ENCODE peak calls at places on chromosomes 2 and 18, in six cellular contexts. U is neural progenitor cell, X is thyroid gland, I is endodermal cell, N is SJSA1, A is GM23248. K is an unnamed sample. For H3K27me3 and H3K9me3, the result is how much of the 10 kb centered on the place peaks cover.

GRCh38 chr2:120278901-120279300 is 26.2 kb downstream of the RALB start:
- DNase-seq in N (no peak), I (no peak), A (no peak), X (no peak), U (peak), K (no peak)

GRCh38 chr2:207334631-207335371 is 169.1 kb upstream of the KLF7 start:
- DNase-seq in I (peak), U (peak), X (peak), A (peak), N (peak), K (peak)

GRCh38 chr2:54435325-54435724 is 20.8 kb upstream of the SPTBN1 start:
- DNase-seq in I (no peak), A (no peak), U (no peak), N (no peak), X (no peak), K (no peak)

GRCh38 chr2:15159751-15160177 is 401.4 kb downstream of the NBAS start:
- DNase-seq in I (peak), A (peak), U (peak), N (no peak), X (no peak), K (no peak)

GRCh38 chr18:21857871-21858270 is 117.3 kb downstream of the MIB1 start:
- DNase-seq in I (no peak), U (no peak), A (no peak), N (no peak), X (no peak), K (no peak)

GRCh38 chr18:48321586-48321985 is 87.6 kb downstream of the ZBTB7C start:
- DNase-seq in I (no peak), U (no peak), X (no peak), A (no peak), N (no peak), K (no peak)

GRCh38 chr2:98086491-98087446 is at the start of gene VWA3B:
- DNase-seq in I (peak), N (no peak), U (peak), X (peak), A (peak), K (peak)

GRCh38 chr2:225668606-225669266 is 269.2 kb downstream of the NYAP2 start:
- DNase-seq in U (peak), X (peak), I (no peak), A (peak), N (no peak), K (peak)

GRCh38 chr2:45707661-45708060 is 56.2 kb downstream of the PRKCE start:
- DNase-seq in X (no peak), I (no peak), A (peak), U (no peak), N (no peak), K (no peak)

GRCh38 chr2:112960230-112960825 is 17.5 kb upstream of the IL36G start:
- DNase-seq in N (no peak), I (no peak), X (no peak), U (no peak), A (no peak), K (no peak)

GRCh38 chr2:112787729-112788401 is 3.6 kb upstream of the IL1A start:
- DNase-seq in I (no peak), N (no peak), X (no peak), A (no peak), U (no peak), K (no peak)

GRCh38 chr2:170696006-170696405 is 19.1 kb upstream of the SP5 start:
- DNase-seq in I (no peak), U (no peak), X (no peak), A (no peak), N (no peak), K (no peak)

GRCh38 chr18:8121942-8122480 is 487.2 kb upstream of the RAB12 start:
- DNase-seq in N (peak), I (peak), X (no peak), A (peak), U (no peak), K (peak)

GRCh38 chr2:180359522-180360282 is 352.6 kb upstream of the CWC22 start:
- DNase-seq in X (no peak), N (no peak), A (peak), U (no peak), I (peak), K (peak)

GRCh38 chr2:35783723-35784122 is 571.9 kb upstream of the CRIM1 start:
- DNase-seq in N (no peak), U (no peak), X (no peak), I (no peak), A (no peak), K (peak)

GRCh38 chr2:63699549-63699839 is 110.7 kb downstream of the MDH1 start:
- DNase-seq in X (no peak), A (peak), I (no peak), N (no peak), U (no peak), K (no peak)

GRCh38 chr2:26968001-26968400 is 2.4 kb upstream of the MAPRE3 start:
- DNase-seq in A (peak), I (no peak), U (no peak), X (no peak), N (no peak), K (no peak)

GRCh38 chr2:238512247-238512867 is 85.6 kb downstream of the ASB1 start:
- DNase-seq in A (no peak), X (no peak), N (no peak), U (no peak), I (no peak), K (no peak)

GRCh38 chr2:159903404-159904126 is 105.6 kb upstream of the CD302 start:
- DNase-seq in X (peak), A (peak), N (no peak), I (no peak), U (no peak), K (peak)

GRCh38 chr18:73646772-73647171 is 500.9 kb downstream of the FBXO15 start:
- DNase-seq in N (no peak), I (no peak), U (no peak), X (no peak), A (peak), K (no peak)

GRCh38 chr2:135189148-135189547 is 137.1 kb downstream of the RAB3GAP1 start:
- DNase-seq in N (no peak), U (no peak), A (no peak), X (no peak), I (no peak), K (no peak)

GRCh38 chr2:69601179-69601612 is 42.3 kb downstream of the AAK1 start:
- DNase-seq in N (no peak), A (peak), U (no peak), I (no peak), X (no peak), K (peak)

GRCh38 chr2:112724611-112725525 is 4.0 kb downstream of the NT5DC4 start:
- DNase-seq in A (peak), U (peak), X (no peak), I (peak), N (peak), K (peak)

GRCh38 chr2:212897296-212897695 is 254.1 kb downstream of the IKZF2 start:
- DNase-seq in N (no peak), U (no peak), A (peak), I (no peak), X (no peak), K (no peak)

GRCh38 chr2:103781401-103781800 is 1019.6 kb downstream of the TMEM182 start:
- DNase-seq in I (no peak), X (no peak), A (no peak), U (peak), N (no peak), K (no peak)

GRCh38 chr2:42200534-42201227 is 31.5 kb downstream of the EML4 start:
- DNase-seq in A (peak), X (no peak), U (no peak), N (no peak), I (no peak), K (no peak)

GRCh38 chr2:67304300-67304890 is 92.7 kb upstream of the ETAA1 start:
- DNase-seq in N (no peak), A (no peak), U (no peak), X (no peak), I (no peak), K (no peak)

GRCh38 chr2:133712369-133712768 is 144.1 kb upstream of the NCKAP5 start:
- DNase-seq in A (no peak), X (no peak), I (no peak), U (no peak), N (no peak), K (no peak)

GRCh38 chr2:46960618-46961017 is 45.0 kb upstream of the MCFD2 start:
- DNase-seq in X (no peak), U (no peak), A (no peak), I (no peak), N (no peak), K (no peak)

GRCh38 chr2:158395166-158395565 is 61.4 kb downstream of the CCDC148 start:
- DNase-seq in N (no peak), U (peak), A (peak), I (no peak), X (no peak), K (peak)

GRCh38 chr2:205925373-205926337 is 160.3 kb downstream of the INO80D start:
- DNase-seq in I (peak), U (peak), A (peak), N (peak), X (peak), K (peak)

GRCh38 chr2:52704251-52704650 is 1063.4 kb upstream of the CHAC2 start:
- DNase-seq in A (no peak), N (no peak), I (no peak), X (no peak), U (no peak), K (no peak)

GRCh38 chr18:36305375-36305774 is 7.9 kb downstream of the FHOD3 start:
- DNase-seq in I (peak), N (no peak), U (no peak), X (no peak), A (no peak), K (no peak)

GRCh38 chr2:44200011-44200410 is 31.3 kb downstream of the PPM1B start:
- DNase-seq in A (no peak), U (no peak), I (no peak), X (no peak), N (no peak), K (no peak)

GRCh38 chr2:238925816-238926215 is 77.9 kb downstream of the TWIST2 start:
- DNase-seq in X (no peak), U (no peak), A (no peak), N (no peak), I (no peak), K (no peak)

GRCh38 chr2:117818921-117819320 is 4.4 kb downstream of the DDX18 start:
- DNase-seq in U (no peak), X (no peak), N (no peak), A (no peak), I (no peak), K (no peak)

GRCh38 chr2:117820444-117820843 is 6.0 kb downstream of the DDX18 start:
- DNase-seq in N (no peak), A (no peak), X (no peak), I (no peak), U (no peak), K (no peak)

GRCh38 chr2:117812443-117812842 is 2.0 kb upstream of the DDX18 start:
- DNase-seq in X (no peak), N (no peak), A (no peak), U (no peak), I (no peak), K (no peak)

GRCh38 chr2:117814417-117815264 is at the start of gene DDX18:
- DNase-seq in N (peak), X (peak), I (peak), U (peak), A (peak), K (peak)

GRCh38 chr2:117815946-117816345 is 1.5 kb downstream of the DDX18 start:
- DNase-seq in X (no peak), U (no peak), N (no peak), I (no peak), A (peak), K (no peak)
- H3K4me3 ChIP-seq in X (no peak), U (peak), N (peak), I (peak), A (peak), K (peak)

DNA sequence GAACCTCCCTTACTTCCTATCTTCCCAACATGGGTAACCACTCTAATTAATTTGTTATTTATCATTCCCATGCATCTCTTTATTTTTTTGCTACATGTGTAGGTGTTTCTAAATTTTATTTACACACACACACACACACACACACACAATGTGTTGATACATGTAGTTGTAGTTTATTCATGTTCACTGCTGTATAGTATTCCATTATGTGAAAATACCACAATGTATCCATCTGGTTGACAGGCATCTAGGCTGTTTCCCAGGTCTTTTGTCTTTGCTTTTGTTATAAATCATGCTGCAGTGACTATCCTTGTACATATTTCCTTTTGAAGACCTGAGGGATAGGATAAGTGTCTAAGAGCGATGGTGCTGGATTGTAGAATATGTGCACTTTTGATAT is 59.7 kb downstream of the ACAA2 start:
- DNase-seq in X (no peak), I (no peak), N (no peak), U (no peak), A (no peak), K (no peak)
- H3K27me3 ChIP-seq in X (under half), I (under half), N (under half), U (under half), A (under half), K (under half)

GRCh38 chr18:35252466-35252865 is 11.6 kb downstream of the ZNF397 start:
- DNase-seq in I (no peak), U (no peak), N (no peak), A (no peak), X (no peak), K (no peak)

GRCh38 chr18:35253655-35254287 is 12.9 kb downstream of the ZNF397 start:
- DNase-seq in U (no peak), A (no peak), I (no peak), X (no peak), N (no peak), K (no peak)

DNA sequence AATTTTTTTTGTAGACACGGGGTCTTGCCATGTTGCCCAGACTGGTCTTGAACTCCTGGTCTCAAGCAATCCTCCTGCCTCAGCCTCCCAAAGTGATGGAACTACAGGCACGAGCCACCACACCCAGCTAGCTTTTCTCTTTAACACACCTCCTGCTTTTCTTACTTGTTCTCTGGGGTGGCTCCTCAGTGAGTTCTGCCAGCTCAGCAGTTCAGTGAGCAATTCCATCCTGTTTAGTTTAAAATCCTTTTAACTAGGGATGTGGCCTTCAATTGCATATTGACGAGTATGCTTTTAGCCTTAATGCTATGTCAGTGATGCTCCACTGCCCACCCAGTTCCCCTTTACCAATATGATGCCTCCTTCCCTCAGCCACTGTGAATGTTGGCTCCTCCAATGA is 16.1 kb downstream of the ZNF397 start:
- DNase-seq in A (no peak), I (no peak), N (no peak), U (no peak), X (no peak), K (no peak)
- H3K9me3 ChIP-seq in A (under half), I (under half), N (under half), U (under half), X (under half), K (under half)

GRCh38 chr2:192675640-192676039 is 480.9 kb upstream of the TMEFF2 start:
- DNase-seq in N (no peak), I (no peak), U (no peak), X (no peak), A (no peak), K (peak)
- H3K4me3 ChIP-seq in N (no peak), I (no peak), U (no peak), X (no peak), A (no peak), K (no peak)